ENCODE peak calls at places on chromosomes 16 and 17, in four cellular contexts. One of them, this sample, is unnamed.
A peak's percentile ranks its signal among the peaks of the same experiment; 100 is the strongest.

GRCh38 chr16:54647731-54648221 is 282.9 kb upstream of the IRX5 start:
- DNase-seq in AG10803: peak; percentile 90
- DNase-seq in osteoblast: no peak
- DNase-seq in MM.1S: no peak
- DNase-seq in this sample: no peak

GRCh38 chr16:81473561-81473960 is 29.0 kb downstream of the CMIP start:
- DNase-seq in AG10803: no peak
- DNase-seq in osteoblast: no peak
- DNase-seq in MM.1S: no peak
- DNase-seq in this sample: no peak

GRCh38 chr16:68374251-68374805 is 63.5 kb downstream of the PRMT7 start:
- DNase-seq in AG10803: no peak
- DNase-seq in osteoblast: peak; percentile 76
- DNase-seq in MM.1S: no peak
- DNase-seq in this sample: no peak

GRCh38 chr17:69473801-69474170 is 59.3 kb downstream of the MAP2K6 start:
- DNase-seq in AG10803: peak; percentile 97
- DNase-seq in osteoblast: no peak
- DNase-seq in MM.1S: no peak
- DNase-seq in this sample: no peak

GRCh38 chr17:27381007-27381501 is 75.2 kb upstream of the KSR1 start:
- DNase-seq in AG10803: peak; percentile 32
- DNase-seq in osteoblast: peak; percentile 66
- DNase-seq in MM.1S: peak; percentile 68
- DNase-seq in this sample: no peak

GRCh38 chr16:2853531-2854073 is 4.4 kb downstream of the PRSS22 start:
- DNase-seq in AG10803: no peak
- DNase-seq in osteoblast: peak; percentile 14
- DNase-seq in MM.1S: no peak
- DNase-seq in this sample: no peak

GRCh38 chr16:2471016-2471652 is at the start of gene NTN3:
- DNase-seq in AG10803: no peak
- DNase-seq in osteoblast: peak; percentile 97
- DNase-seq in MM.1S: no peak
- DNase-seq in this sample: no peak

GRCh38 chr16:4676826-4677225 is 16.5 kb upstream of the NUDT16L1 start:
- DNase-seq in AG10803: no peak
- DNase-seq in osteoblast: peak; percentile 72
- DNase-seq in MM.1S: no peak
- DNase-seq in this sample: no peak

GRCh38 chr17:48642843-48643696 is 16.9 kb upstream of the HOXB9 start:
- DNase-seq in AG10803: no peak
- DNase-seq in osteoblast: peak; percentile 73
- DNase-seq in MM.1S: no peak
- DNase-seq in this sample: no peak

GRCh38 chr17:49779730-49780220 is 8.7 kb upstream of the KAT7 start:
- DNase-seq in AG10803: peak; percentile 99
- DNase-seq in osteoblast: peak; percentile 83
- DNase-seq in MM.1S: peak; percentile 36
- DNase-seq in this sample: peak; percentile 18

GRCh38 chr17:17205368-17206148 is 575 bp downstream of the PLD6 start:
- DNase-seq in AG10803: peak; percentile 55
- DNase-seq in osteoblast: peak; percentile 95
- DNase-seq in MM.1S: peak; percentile 84
- DNase-seq in this sample: peak; percentile 5

GRCh38 chr17:68794636-68795503 is 160.3 kb downstream of the ABCA8 start:
- DNase-seq in AG10803: peak; percentile 77
- DNase-seq in osteoblast: no peak
- DNase-seq in MM.1S: peak; percentile 40
- DNase-seq in this sample: no peak

GRCh38 chr16:64481497-64481896 is 640.4 kb downstream of the CDH11 start:
- DNase-seq in AG10803: no peak
- DNase-seq in osteoblast: no peak
- DNase-seq in MM.1S: no peak
- DNase-seq in this sample: no peak

GRCh38 chr17:18002171-18002570 is 29.5 kb downstream of the DRC3 start:
- DNase-seq in AG10803: peak; percentile 53
- DNase-seq in osteoblast: no peak
- DNase-seq in MM.1S: no peak
- DNase-seq in this sample: no peak

GRCh38 chr17:80453980-80454556 is 22.3 kb downstream of the NPTX1 start:
- DNase-seq in AG10803: no peak
- DNase-seq in osteoblast: no peak
- DNase-seq in MM.1S: no peak
- DNase-seq in this sample: no peak

GRCh38 chr16:57531253-57531575 is 5.2 kb downstream of the CCDC102A start:
- DNase-seq in AG10803: no peak
- DNase-seq in osteoblast: no peak
- DNase-seq in MM.1S: no peak
- DNase-seq in this sample: no peak

GRCh38 chr17:19485800-19486340 is 47.8 kb upstream of the SLC47A1 start:
- DNase-seq in AG10803: no peak
- DNase-seq in osteoblast: no peak
- DNase-seq in MM.1S: no peak
- DNase-seq in this sample: no peak

GRCh38 chr17:32626371-32626770 is 139.6 kb downstream of the CDK5R1 start:
- DNase-seq in AG10803: no peak
- DNase-seq in osteoblast: no peak
- DNase-seq in MM.1S: no peak
- DNase-seq in this sample: no peak

GRCh38 chr17:41133880-41134735 is 6.2 kb downstream of the KRTAP4-6 start:
- DNase-seq in AG10803: peak; percentile 43
- DNase-seq in osteoblast: no peak
- DNase-seq in MM.1S: no peak
- DNase-seq in this sample: no peak

GRCh38 chr17:68329331-68329730 is 38.0 kb downstream of the ARSG start:
- DNase-seq in AG10803: no peak
- DNase-seq in osteoblast: no peak
- DNase-seq in MM.1S: no peak
- DNase-seq in this sample: no peak

GRCh38 chr17:80382446-80382845 is 32.5 kb upstream of the ENDOV start:
- DNase-seq in AG10803: no peak
- DNase-seq in osteoblast: peak; percentile 4
- DNase-seq in MM.1S: no peak
- DNase-seq in this sample: no peak

GRCh38 chr16:19386555-19386954 is 31.1 kb upstream of the TMC5 start:
- DNase-seq in AG10803: no peak
- DNase-seq in osteoblast: no peak
- DNase-seq in MM.1S: no peak
- DNase-seq in this sample: no peak

GRCh38 chr17:37134050-37134449 is 185.3 kb downstream of the AATF start:
- DNase-seq in AG10803: no peak
- DNase-seq in osteoblast: no peak
- DNase-seq in MM.1S: no peak
- DNase-seq in this sample: no peak

DNA sequence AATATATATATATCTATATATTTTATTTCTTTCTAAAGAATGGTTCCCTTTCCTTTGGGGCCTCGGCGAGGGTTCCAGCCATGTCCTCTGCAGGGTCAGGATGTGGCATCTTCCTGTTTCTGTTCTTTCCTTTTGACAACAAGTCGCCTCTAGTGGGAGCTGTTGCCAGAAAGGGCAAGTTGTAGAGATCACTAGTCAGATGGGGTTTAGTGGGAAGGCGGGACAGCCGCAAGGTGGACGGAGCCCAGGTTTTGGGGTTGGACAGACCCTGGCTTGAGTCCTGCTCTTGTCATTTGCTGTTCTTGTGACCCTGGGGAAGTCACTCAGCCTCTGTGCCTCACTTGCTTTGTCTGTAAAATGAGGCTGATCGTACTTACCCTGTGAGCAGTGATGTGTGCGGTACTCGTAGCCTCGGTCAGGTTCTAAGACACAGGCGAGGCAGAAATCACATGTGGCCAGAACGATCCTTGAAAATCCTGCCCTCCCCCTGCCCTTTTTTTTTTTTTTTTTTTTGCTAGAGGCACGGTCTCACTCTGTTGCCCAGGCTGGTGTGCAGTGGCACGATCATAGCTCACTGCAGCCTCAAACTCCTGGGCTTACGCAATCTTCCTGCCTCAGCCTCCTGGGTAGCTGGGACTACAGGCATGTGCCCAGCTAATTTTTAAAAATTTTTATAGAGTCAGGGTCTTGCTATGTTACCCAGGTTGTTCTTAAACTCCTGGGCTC is 80.1 kb downstream of the ABCC6 start:
- DNase-seq in AG10803: no peak
- DNase-seq in osteoblast: peak; percentile 67
- DNase-seq in MM.1S: no peak
- DNase-seq in this sample: no peak
- TF ChIP-seq CTCF in AG10803: peak; percentile 28
- TF ChIP-seq CTCF in osteoblast: peak; percentile 45
- TF ChIP-seq CTCF in MM.1S: peak; percentile 31
- TF ChIP-seq CTCF in this sample: peak; percentile 42

GRCh38 chr17:29115906-29116651 is 64.1 kb downstream of the MYO18A start:
- DNase-seq in AG10803: peak; percentile 46
- DNase-seq in osteoblast: peak; percentile 97
- DNase-seq in MM.1S: peak; percentile 21
- DNase-seq in this sample: no peak
- TF ChIP-seq CTCF in AG10803: peak; percentile 59
- TF ChIP-seq CTCF in osteoblast: peak; percentile 69
- TF ChIP-seq CTCF in MM.1S: peak; percentile 53
- TF ChIP-seq CTCF in this sample: peak; percentile 61

DNA sequence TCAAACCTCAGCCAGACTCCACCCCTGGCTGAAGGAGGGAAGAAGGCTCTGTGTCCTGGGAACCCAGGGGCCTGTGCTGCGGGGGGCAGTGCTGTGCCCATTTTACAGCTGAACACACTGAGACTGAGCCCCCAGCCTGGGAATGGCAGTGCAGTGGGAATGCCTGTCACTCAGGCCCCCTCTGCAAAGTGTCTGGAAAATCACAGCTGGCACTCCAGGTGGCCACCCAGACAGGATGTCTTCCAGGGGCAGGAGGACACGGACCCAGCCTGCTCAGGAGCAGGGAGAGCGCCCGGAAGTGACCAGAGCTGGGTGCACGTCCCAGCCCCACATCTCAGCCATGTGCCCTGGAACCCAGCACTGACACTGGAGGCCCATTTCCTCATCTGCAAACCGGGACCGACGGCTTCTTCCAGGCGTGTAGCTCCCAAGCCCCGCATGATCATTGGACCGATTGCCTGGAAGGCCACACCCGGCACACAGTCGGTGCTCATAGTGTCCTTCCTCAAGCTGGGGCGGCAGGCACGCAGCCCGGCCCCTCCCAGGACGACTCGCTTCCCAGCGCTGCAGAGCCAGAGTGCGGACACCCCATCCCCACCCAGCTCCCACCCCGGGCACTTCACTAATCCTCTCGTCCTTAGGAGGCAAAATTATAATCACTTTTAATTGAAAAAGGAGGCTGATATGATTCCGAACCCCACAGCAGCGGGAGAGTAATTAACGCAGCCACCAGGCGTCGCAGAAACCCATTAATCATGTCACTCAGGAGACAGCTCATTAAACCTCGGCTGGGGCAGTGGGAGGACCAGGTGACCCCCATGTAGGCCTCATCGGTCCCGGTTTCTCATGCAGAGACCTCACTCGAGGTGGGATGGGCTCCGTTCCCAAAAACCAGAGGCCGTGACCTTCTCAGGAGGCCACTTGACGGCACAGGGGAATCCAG is 32.9 kb downstream of the ZNF469 start:
- DNase-seq in AG10803: no peak
- DNase-seq in osteoblast: no peak
- DNase-seq in MM.1S: no peak
- DNase-seq in this sample: no peak
- TF ChIP-seq CTCF in AG10803: no peak
- TF ChIP-seq CTCF in osteoblast: no peak
- TF ChIP-seq CTCF in MM.1S: no peak
- TF ChIP-seq CTCF in this sample: peak; percentile 31

DNA sequence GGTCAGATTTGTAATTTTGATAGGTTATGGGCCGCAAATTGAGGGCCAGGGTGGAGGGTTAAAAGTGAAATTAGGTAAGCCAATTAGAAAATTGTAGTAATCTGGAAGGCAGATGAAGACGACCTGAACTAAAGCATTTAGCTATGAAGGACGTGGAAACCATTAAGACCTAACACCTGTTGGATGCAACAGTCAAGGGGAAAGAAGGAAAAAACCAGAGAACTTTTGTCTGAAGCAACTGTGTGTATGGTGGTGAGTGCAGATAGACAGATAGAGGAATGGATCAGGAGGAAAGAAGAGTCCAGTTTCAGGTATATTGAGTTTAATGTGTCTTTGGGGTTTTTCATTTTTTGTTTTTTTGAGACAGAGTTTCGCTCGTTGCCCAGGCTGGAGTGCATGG is 40.2 kb upstream of the MARCHF10 start:
- DNase-seq in AG10803: no peak
- DNase-seq in osteoblast: no peak
- DNase-seq in MM.1S: no peak
- DNase-seq in this sample: no peak
- TF ChIP-seq CTCF in AG10803: no peak
- TF ChIP-seq CTCF in osteoblast: no peak
- TF ChIP-seq CTCF in MM.1S: no peak
- TF ChIP-seq CTCF in this sample: no peak

GRCh38 chr16:71476457-71476856 is 12.7 kb downstream of the ZNF19 start:
- DNase-seq in AG10803: no peak
- DNase-seq in osteoblast: no peak
- DNase-seq in MM.1S: peak; percentile 24
- DNase-seq in this sample: no peak
- TF ChIP-seq CTCF in AG10803: no peak
- TF ChIP-seq CTCF in osteoblast: no peak
- TF ChIP-seq CTCF in MM.1S: no peak
- TF ChIP-seq CTCF in this sample: no peak

GRCh38 chr16:49605536-49606241 is 232.1 kb downstream of the C16orf78 start:
- DNase-seq in AG10803: no peak
- DNase-seq in osteoblast: no peak
- DNase-seq in MM.1S: no peak
- DNase-seq in this sample: no peak

GRCh38 chr16:49603956-49604355 is 230.4 kb downstream of the C16orf78 start:
- DNase-seq in AG10803: no peak
- DNase-seq in osteoblast: peak; percentile 65
- DNase-seq in MM.1S: no peak
- DNase-seq in this sample: no peak

GRCh38 chr16:49604602-49605001 is 231.0 kb downstream of the C16orf78 start:
- DNase-seq in AG10803: no peak
- DNase-seq in osteoblast: no peak
- DNase-seq in MM.1S: no peak
- DNase-seq in this sample: no peak

GRCh38 chr16:49608095-49608494 is 234.5 kb downstream of the C16orf78 start:
- DNase-seq in AG10803: no peak
- DNase-seq in osteoblast: no peak
- DNase-seq in MM.1S: no peak
- DNase-seq in this sample: no peak

GRCh38 chr16:49608801-49609200 is 235.2 kb downstream of the C16orf78 start:
- DNase-seq in AG10803: peak; percentile 45
- DNase-seq in osteoblast: no peak
- DNase-seq in MM.1S: no peak
- DNase-seq in this sample: no peak
- TF ChIP-seq CTCF in AG10803: peak; percentile 58
- TF ChIP-seq CTCF in osteoblast: peak; percentile 95
- TF ChIP-seq CTCF in MM.1S: no peak
- TF ChIP-seq CTCF in this sample: peak; percentile 64

This sample was measured in kidney epithelial cell.